ENCODE peak calls at places on chromosomes 5 and 9, in four cellular contexts. Q is GM12892, B is GM12891, T is Peyer's patch. S is an unnamed sample.

GRCh38 chr5:175059687-175060194 is 335.4 kb downstream of the MSX2 start:
- DNase-seq in B (no peak), Q (no peak), T (no peak), S (no peak)

GRCh38 chr5:135429326-135429725 is 17.8 kb downstream of the DCANP1 start:
- DNase-seq in T (no peak), B (no peak), Q (no peak), S (no peak)

GRCh38 chr5:43773032-43773830 is 170.3 kb downstream of the NNT start:
- DNase-seq in B (no peak), T (no peak), Q (no peak), S (peak)

GRCh38 chr5:141880961-141881801 is 3.0 kb upstream of the PCDH1 start:
- DNase-seq in T (no peak), B (no peak), Q (no peak), S (no peak)

GRCh38 chr9:2722715-2723114 is 5.4 kb downstream of the KCNV2 start:
- DNase-seq in Q (no peak), B (no peak), T (no peak), S (no peak)

GRCh38 chr5:77990020-77990419 is 213.9 kb upstream of the TBCA start:
- DNase-seq in T (no peak), B (no peak), Q (no peak), S (no peak)

GRCh38 chr9:124941689-124942561 is 1.0 kb upstream of the GOLGA1 start:
- DNase-seq in Q (no peak), T (peak), B (no peak), S (peak)

GRCh38 chr9:72280913-72281500 is 84.0 kb downstream of the ZFAND5 start:
- DNase-seq in T (peak), B (peak), Q (peak), S (peak)

GRCh38 chr9:78430387-78430786 is 133.5 kb downstream of the PSAT1 start:
- DNase-seq in T (no peak), B (no peak), Q (no peak), S (no peak)

GRCh38 chr9:68955281-68955680 is 58.6 kb downstream of the PRKACG start:
- DNase-seq in Q (no peak), T (no peak), B (no peak), S (no peak)

GRCh38 chr9:22156586-22156985 is 147.5 kb upstream of the CDKN2B start:
- DNase-seq in T (no peak), Q (no peak), B (no peak), S (no peak)

GRCh38 chr9:2291980-2292704 is 277.0 kb downstream of the SMARCA2 start:
- DNase-seq in B (no peak), Q (no peak), T (no peak), S (no peak)

GRCh38 chr5:19891658-19892057 is 96.3 kb downstream of the CDH18 start:
- DNase-seq in Q (no peak), B (no peak), T (no peak), S (no peak)

GRCh38 chr9:127451681-127452480 is 571 bp downstream of the LRSAM1 start:
- DNase-seq in Q (peak), T (peak), B (peak), S (peak)

GRCh38 chr9:127449332-127449966 is 1.8 kb downstream of the RPL12 start:
- DNase-seq in B (no peak), T (no peak), Q (no peak), S (no peak)

GRCh38 chr9:127452481-127453092 is 1.3 kb downstream of the LRSAM1 start:
- DNase-seq in T (no peak), B (no peak), Q (no peak), S (peak)

GRCh38 chr9:127450170-127450830 is 906 bp downstream of the RPL12 start:
- DNase-seq in Q (no peak), B (no peak), T (no peak), S (peak)

DNA sequence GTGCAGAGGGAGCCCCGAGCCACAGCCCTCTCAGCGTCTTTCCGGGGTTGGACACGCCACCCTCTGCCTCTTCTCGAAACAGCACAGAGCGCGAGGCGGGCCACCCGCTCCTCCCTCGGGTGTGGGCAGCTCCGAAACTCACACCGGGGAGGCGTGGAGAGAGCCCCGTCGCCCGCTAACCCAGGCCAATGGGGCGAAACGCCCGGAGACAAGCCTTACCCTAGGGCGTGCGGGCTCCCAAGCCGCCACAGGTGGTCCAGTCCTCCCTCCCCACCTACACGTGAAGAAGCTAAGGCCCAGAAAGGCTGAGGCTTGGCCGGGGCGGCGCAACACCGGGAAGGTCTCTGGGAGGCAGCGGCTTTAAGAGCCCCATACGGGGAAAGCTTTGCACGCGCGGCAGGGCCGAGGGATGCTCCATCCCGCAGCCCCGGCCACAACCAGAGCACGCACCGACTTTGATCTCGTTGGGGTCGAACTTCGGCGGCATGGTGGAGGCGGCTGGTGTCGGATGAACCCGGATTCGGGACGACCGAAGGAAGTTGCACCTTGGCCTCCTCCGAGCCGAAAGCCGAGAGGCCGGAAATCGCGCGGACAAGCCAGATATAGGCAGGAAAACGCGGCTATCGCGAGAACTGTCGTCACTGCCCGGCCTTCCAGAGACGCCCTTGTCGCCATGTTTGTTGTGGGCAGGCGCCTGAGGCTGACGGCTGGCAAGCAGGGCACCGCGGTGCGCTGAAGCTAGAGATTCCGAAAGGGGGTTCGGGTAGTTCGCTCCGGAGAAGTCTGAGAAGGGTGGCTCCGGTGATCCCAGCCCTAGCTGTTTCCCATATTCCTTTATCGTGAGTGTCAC is at the start of the genes LRSAM1 and RPL12:
- DNase-seq in B (peak), T (peak), Q (peak), S (peak)
- TF ChIP-seq POLR2A in B (peak), T (peak), Q (peak), S (peak)

DNA sequence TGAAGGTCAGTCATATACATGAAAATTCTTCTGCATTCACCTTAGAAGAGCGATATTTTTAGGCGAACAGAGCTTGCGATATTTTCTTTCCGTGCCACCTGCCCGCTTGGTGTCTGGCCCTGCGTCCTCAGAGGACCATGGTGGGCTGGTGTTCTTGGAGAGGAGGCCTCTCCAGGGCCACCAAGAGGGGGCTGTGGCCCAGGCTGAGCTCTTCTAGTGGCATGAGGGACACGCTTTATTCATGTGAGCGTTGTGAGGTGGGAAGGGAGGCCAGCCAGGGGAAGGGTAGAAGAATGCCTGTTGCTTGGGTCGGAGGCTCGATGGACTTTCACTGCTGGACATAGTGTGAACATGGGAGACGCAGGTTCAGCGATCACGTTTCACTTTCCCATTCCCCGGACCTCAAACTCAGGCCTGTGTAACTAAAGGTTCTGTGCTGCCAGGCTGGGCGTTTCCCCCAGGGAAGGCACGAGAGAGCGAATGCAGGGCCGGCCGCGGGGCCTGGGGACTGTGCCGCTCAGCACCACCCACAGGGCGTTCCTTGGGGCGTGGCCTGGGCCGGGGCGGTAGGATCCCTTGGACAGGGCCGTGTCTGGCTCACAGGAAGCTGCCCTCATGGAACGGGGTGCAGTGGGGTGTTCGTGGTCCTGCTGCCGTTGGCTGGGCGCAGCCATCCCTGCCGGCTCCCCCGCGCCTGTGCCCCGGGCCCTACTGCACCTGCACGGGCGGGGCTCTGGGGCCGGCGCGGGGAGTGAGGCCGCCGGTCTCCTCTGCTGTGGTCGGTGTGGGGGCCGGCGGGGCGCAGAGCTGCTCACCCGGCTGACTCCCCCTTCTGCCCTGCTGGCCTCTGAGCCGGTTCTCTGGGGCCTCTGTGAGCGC is 40.7 kb upstream of the CLPTM1L start:
- DNase-seq in Q (peak), T (peak), B (peak), S (peak)
- TF ChIP-seq POLR2A in Q (peak), T (peak), B (no peak), S (peak)

DNA sequence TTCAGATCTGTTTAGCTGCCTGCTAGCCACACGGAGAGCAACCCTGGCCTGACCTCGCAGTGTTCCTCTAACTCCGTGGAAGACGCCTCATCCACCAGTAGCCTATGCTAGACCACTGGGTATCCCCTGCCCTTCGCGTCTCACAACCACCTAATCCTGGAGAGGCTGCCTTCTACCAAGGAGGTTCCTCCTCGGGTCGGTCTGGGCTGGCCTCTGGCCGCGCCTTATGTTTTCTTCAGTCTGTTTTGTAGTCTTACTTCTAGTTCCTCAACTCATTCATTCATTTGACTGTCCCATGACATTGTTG is 1.6 kb upstream of the TPM2 start:
- DNase-seq in T (no peak), Q (no peak), B (no peak), S (no peak)
- TF ChIP-seq POLR2A in T (no peak), Q (no peak), B (no peak), S (no peak)

GRCh38 chr9:120868339-120868675 is 8.7 kb downstream of the PHF19 start:
- DNase-seq in B (no peak), Q (no peak), T (no peak), S (no peak)
- TF ChIP-seq POLR2A in B (no peak), Q (no peak), T (peak), S (no peak)

GRCh38 chr9:92671323-92671722 is 1.4 kb upstream of the IPPK start:
- DNase-seq in B (no peak), Q (no peak), T (no peak), S (peak)

GRCh38 chr9:92668746-92669526 is 995 bp downstream of the IPPK start:
- DNase-seq in B (no peak), Q (no peak), T (no peak), S (peak)

GRCh38 chr9:92666912-92667532 is 2.9 kb downstream of the IPPK start:
- DNase-seq in Q (no peak), B (no peak), T (no peak), S (no peak)

GRCh38 chr9:92669527-92669889 is 423 bp downstream of the IPPK start:
- DNase-seq in B (no peak), T (no peak), Q (no peak), S (peak)

GRCh38 chr9:92669890-92670708 is at the start of gene IPPK:
- DNase-seq in B (peak), Q (peak), T (peak), S (peak)
- TF ChIP-seq POLR2A in B (peak), Q (peak), T (peak), S (peak)